ENCODE peak calls at places on chromosomes 1 and 21, in five cellular contexts. One of them, this sample, is unnamed.

GRCh38 chr1:164875518-164875917 is 316.5 kb downstream of the PBX1 start:
- DNase-seq in NT2/D1: no peak
- DNase-seq in neuronal stem cell: no peak
- DNase-seq in heart right ventricle: peak; percentile 32
- DNase-seq in body of pancreas: no peak
- DNase-seq in this sample: no peak

GRCh38 chr1:53381790-53382401 is 54.0 kb upstream of the LRP8 start:
- DNase-seq in NT2/D1: no peak
- DNase-seq in neuronal stem cell: no peak
- DNase-seq in heart right ventricle: no peak
- DNase-seq in body of pancreas: no peak
- DNase-seq in this sample: peak; percentile 22

GRCh38 chr21:39564200-39564599 is 48.5 kb upstream of the B3GALT5 start:
- DNase-seq in NT2/D1: no peak
- DNase-seq in neuronal stem cell: no peak
- DNase-seq in heart right ventricle: peak; percentile 42
- DNase-seq in body of pancreas: peak; percentile 82
- DNase-seq in this sample: no peak

GRCh38 chr1:2971146-2971501 is 50.1 kb upstream of the ACTRT2 start:
- DNase-seq in NT2/D1: no peak
- DNase-seq in neuronal stem cell: no peak
- DNase-seq in heart right ventricle: no peak
- DNase-seq in body of pancreas: no peak
- DNase-seq in this sample: no peak

GRCh38 chr1:223084466-223084865 is 58.6 kb downstream of the TLR5 start:
- DNase-seq in NT2/D1: no peak
- DNase-seq in neuronal stem cell: no peak
- DNase-seq in heart right ventricle: no peak
- DNase-seq in body of pancreas: peak; percentile 83
- DNase-seq in this sample: peak; percentile 30

GRCh38 chr1:17674707-17675505 is 80.2 kb upstream of the ACTL8 start:
- DNase-seq in NT2/D1: no peak
- DNase-seq in neuronal stem cell: no peak
- DNase-seq in heart right ventricle: no peak
- DNase-seq in body of pancreas: no peak
- DNase-seq in this sample: peak; percentile 25

GRCh38 chr21:26140185-26140584 is 30.4 kb downstream of the APP start:
- DNase-seq in NT2/D1: no peak
- DNase-seq in neuronal stem cell: no peak
- DNase-seq in heart right ventricle: peak; percentile 30
- DNase-seq in body of pancreas: no peak
- DNase-seq in this sample: peak; percentile 97

GRCh38 chr1:111988743-111989453 is 570 bp downstream of the KCND3 start:
- DNase-seq in NT2/D1: no peak
- DNase-seq in neuronal stem cell: no peak
- DNase-seq in heart right ventricle: peak; percentile 42
- DNase-seq in body of pancreas: peak; percentile 48
- DNase-seq in this sample: no peak

GRCh38 chr1:20399606-20400180 is 86.3 kb downstream of the CAMK2N1 start:
- DNase-seq in NT2/D1: no peak
- DNase-seq in neuronal stem cell: no peak
- DNase-seq in heart right ventricle: no peak
- DNase-seq in body of pancreas: no peak
- DNase-seq in this sample: no peak

GRCh38 chr1:20403423-20404145 is 82.4 kb downstream of the CAMK2N1 start:
- DNase-seq in NT2/D1: no peak
- DNase-seq in neuronal stem cell: no peak
- DNase-seq in heart right ventricle: no peak
- DNase-seq in body of pancreas: no peak
- DNase-seq in this sample: no peak

GRCh38 chr1:20400341-20401177 is 85.5 kb downstream of the CAMK2N1 start:
- DNase-seq in NT2/D1: no peak
- DNase-seq in neuronal stem cell: no peak
- DNase-seq in heart right ventricle: no peak
- DNase-seq in body of pancreas: no peak
- DNase-seq in this sample: no peak

GRCh38 chr1:20402585-20403422 is 83.2 kb downstream of the CAMK2N1 start:
- DNase-seq in NT2/D1: no peak
- DNase-seq in neuronal stem cell: no peak
- DNase-seq in heart right ventricle: no peak
- DNase-seq in body of pancreas: no peak
- DNase-seq in this sample: no peak

GRCh38 chr1:20401405-20402010 is 84.5 kb downstream of the CAMK2N1 start:
- DNase-seq in NT2/D1: no peak
- DNase-seq in neuronal stem cell: no peak
- DNase-seq in heart right ventricle: no peak
- DNase-seq in body of pancreas: no peak
- DNase-seq in this sample: no peak
- H3K4me3 ChIP-seq in NT2/D1: no peak overlapping the region
- H3K4me3 ChIP-seq in neuronal stem cell: no peak overlapping the region
- H3K4me3 ChIP-seq in heart right ventricle: no peak overlapping the region
- H3K4me3 ChIP-seq in body of pancreas: no peak overlapping the region
- H3K4me3 ChIP-seq in this sample: no peak overlapping the region

DNA sequence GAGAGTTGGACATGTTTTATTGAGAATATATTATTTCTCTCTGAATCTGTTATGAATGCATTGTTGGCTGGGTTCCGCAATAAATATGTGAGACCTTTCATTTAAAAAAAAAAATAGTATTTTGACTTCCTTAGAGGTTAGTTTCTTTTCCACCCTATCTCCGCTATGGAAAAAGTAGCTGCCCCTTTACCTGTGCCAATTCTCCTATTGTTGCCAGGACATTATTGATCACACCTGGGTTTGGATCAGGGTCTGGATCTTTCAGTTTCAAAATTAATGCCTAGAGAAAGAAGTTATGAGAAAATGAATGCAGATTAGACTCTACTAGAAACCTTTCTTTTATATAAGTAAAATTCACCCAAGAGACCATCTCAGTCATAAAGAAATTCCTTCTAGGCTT is 29.1 kb downstream of the MTOR start:
- DNase-seq in NT2/D1: no peak
- DNase-seq in neuronal stem cell: no peak
- DNase-seq in heart right ventricle: no peak
- DNase-seq in body of pancreas: no peak
- DNase-seq in this sample: no peak
- H3K4me1 ChIP-seq in NT2/D1: no peaks in the 10 kb centered on the region
- H3K4me1 ChIP-seq in neuronal stem cell: no peaks in the 10 kb centered on the region
- H3K4me1 ChIP-seq in heart right ventricle: no peaks in the 10 kb centered on the region
- H3K4me1 ChIP-seq in body of pancreas: no peaks in the 10 kb centered on the region
- H3K4me1 ChIP-seq in this sample: no peaks in the 10 kb centered on the region

DNA sequence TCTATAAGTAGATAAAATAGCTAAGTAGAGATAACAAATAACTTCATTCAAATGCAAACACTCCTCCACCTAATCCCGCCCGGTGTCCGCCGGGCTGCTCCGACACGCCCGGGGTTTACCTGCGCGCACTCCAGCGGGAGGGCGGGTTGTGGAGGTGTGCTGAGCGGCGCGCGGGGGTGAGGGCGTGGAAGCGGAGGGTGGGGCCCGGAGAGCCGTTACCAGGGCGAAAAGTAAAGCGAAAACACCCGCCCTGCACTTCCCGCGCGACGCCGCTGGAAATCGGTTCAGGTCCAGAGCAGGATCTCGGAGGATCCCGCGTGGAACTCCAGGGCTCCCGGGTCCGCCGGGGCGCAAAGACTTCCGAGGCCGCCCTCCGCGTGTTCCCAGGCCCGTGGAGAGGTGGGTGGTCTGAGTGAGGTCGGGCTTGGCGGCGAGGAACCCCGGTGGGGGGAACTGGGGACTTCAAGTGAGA is 1.8 kb upstream of the ATF3 start:
- DNase-seq in NT2/D1: no peak
- DNase-seq in neuronal stem cell: no peak
- DNase-seq in heart right ventricle: peak; percentile 37
- DNase-seq in body of pancreas: peak; percentile 89
- DNase-seq in this sample: no peak
- H3K4me3 ChIP-seq in NT2/D1: peak overlapping the region; percentile 61
- H3K4me3 ChIP-seq in neuronal stem cell: peak overlapping the region; percentile 6
- H3K4me3 ChIP-seq in heart right ventricle: peak overlapping the region; percentile 79
- H3K4me3 ChIP-seq in body of pancreas: peak overlapping the region; percentile 3
- H3K4me3 ChIP-seq in this sample: peak overlapping the region; percentile 52

GRCh38 chr21:33241846-33242245 is 12.1 kb downstream of the IFNAR2 start:
- DNase-seq in NT2/D1: no peak
- DNase-seq in neuronal stem cell: no peak
- DNase-seq in heart right ventricle: no peak
- DNase-seq in body of pancreas: no peak
- DNase-seq in this sample: no peak
- H3K4me1 ChIP-seq in NT2/D1: no peaks in the 10 kb centered on the region
- H3K4me1 ChIP-seq in neuronal stem cell: no peaks in the 10 kb centered on the region
- H3K4me1 ChIP-seq in heart right ventricle: no peaks in the 10 kb centered on the region
- H3K4me1 ChIP-seq in body of pancreas: no peaks in the 10 kb centered on the region
- H3K4me1 ChIP-seq in this sample: peaks cover 4% of the 10 kb centered on the region

GRCh38 chr1:174077755-174078490 is 55.8 kb upstream of the RC3H1 start:
- DNase-seq in NT2/D1: no peak
- DNase-seq in neuronal stem cell: no peak
- DNase-seq in heart right ventricle: no peak
- DNase-seq in body of pancreas: no peak
- DNase-seq in this sample: peak; percentile 13
- H3K4me3 ChIP-seq in NT2/D1: no peak overlapping the region
- H3K4me3 ChIP-seq in neuronal stem cell: peak overlapping the region; percentile 7
- H3K4me3 ChIP-seq in heart right ventricle: no peak overlapping the region
- H3K4me3 ChIP-seq in body of pancreas: no peak overlapping the region
- H3K4me3 ChIP-seq in this sample: no peak overlapping the region

DNA sequence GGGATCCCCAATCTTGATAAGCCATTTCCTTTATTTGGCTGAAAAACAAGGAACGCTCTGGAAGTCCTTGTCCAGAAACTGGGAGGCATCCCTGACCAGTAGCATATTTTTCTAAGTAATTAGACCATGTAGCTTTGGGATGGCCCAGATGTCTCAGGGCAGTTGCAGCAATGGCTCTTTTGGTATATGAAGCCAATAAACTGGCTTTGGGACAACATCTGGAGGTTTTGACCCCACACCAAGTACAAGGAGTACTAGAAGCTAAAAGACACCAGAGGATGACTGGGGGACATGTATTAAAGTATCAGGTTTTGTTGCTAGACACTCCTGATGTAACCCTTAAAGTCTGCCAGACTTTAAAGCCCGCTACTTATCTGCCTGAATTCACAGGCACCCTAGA is 81.1 kb upstream of the KIAA0040 start:
- DNase-seq in NT2/D1: no peak
- DNase-seq in neuronal stem cell: no peak
- DNase-seq in heart right ventricle: no peak
- DNase-seq in body of pancreas: peak; percentile 8
- DNase-seq in this sample: no peak
- H3K4me1 ChIP-seq in NT2/D1: no peaks in the 10 kb centered on the region
- H3K4me1 ChIP-seq in neuronal stem cell: no peaks in the 10 kb centered on the region
- H3K4me1 ChIP-seq in heart right ventricle: no peaks in the 10 kb centered on the region
- H3K4me1 ChIP-seq in body of pancreas: no peaks in the 10 kb centered on the region
- H3K4me1 ChIP-seq in this sample: no peaks in the 10 kb centered on the region